ENCODE peak calls at places on chromosomes 6 and 20, in nine cellular contexts. R is AG09309; E is fibroblast of the conjunctiva; Z is GM04503; D is WTC11; M is ACHN; P is right cardiac atrium; F is activated CD4-positive, alpha-beta T cell treated with anti-CD3 and anti-CD28 coated beads for 48 hours; S is RWPE1. J is an unnamed sample.
A peak's percentile ranks its signal among the peaks of the same experiment; 100 is the strongest.

GRCh38 chr6:132937466-132937906 is 123.1 kb downstream of the RPS12 start:
- DNase-seq in E (peak; percentile 21), F (peak; percentile 38), P (no peak), S (peak; percentile 30), M (peak; percentile 56), Z (no peak), R (no peak), D (peak; percentile 62), J (no peak)

GRCh38 chr6:41441598-41442205 is 104.5 kb upstream of the FOXP4 start:
- DNase-seq in M (no peak), F (no peak), S (no peak), E (no peak), D (no peak), P (no peak), Z (no peak), R (no peak), J (no peak)

GRCh38 chr6:81751388-81752083 is 945 bp downstream of the TENT5A start:
- DNase-seq in M (no peak), E (no peak), P (peak; percentile 73), R (no peak), F (peak; percentile 43), Z (no peak), D (peak; percentile 44), S (no peak), J (peak; percentile 90)

GRCh38 chr6:31903957-31904356 is 2.1 kb upstream of the ZBTB12 start:
- DNase-seq in D (no peak), M (no peak), R (no peak), P (no peak), F (no peak), E (no peak), Z (no peak), S (no peak), J (no peak)

GRCh38 chr6:154686162-154686561 is 47.1 kb upstream of the SCAF8 start:
- DNase-seq in D (no peak), R (no peak), P (no peak), E (no peak), F (no peak), Z (no peak), M (no peak), S (no peak), J (no peak)

GRCh38 chr20:1895674-1896496 is 678 bp downstream of the SIRPA start:
- DNase-seq in E (no peak), F (no peak), P (peak; percentile 70), S (peak; percentile 44), D (peak; percentile 23), R (no peak), Z (no peak), M (no peak), J (peak; percentile 75)

GRCh38 chr6:166336847-166337246 is 5.5 kb downstream of the SFT2D1 start:
- DNase-seq in R (no peak), D (no peak), S (no peak), Z (no peak), P (no peak), M (no peak), E (no peak), F (no peak), J (no peak)

GRCh38 chr6:104595315-104595820 is 264.4 kb downstream of the HACE1 start:
- DNase-seq in Z (no peak), P (no peak), D (no peak), M (no peak), F (no peak), R (no peak), S (no peak), E (no peak), J (no peak)

GRCh38 chr6:134787261-134787871 is 162.5 kb downstream of the ALDH8A1 start:
- DNase-seq in P (no peak), F (no peak), D (no peak), M (peak; percentile 56), E (no peak), R (no peak), Z (peak; percentile 17), S (peak; percentile 85), J (no peak)

GRCh38 chr6:4270799-4271198 is 135.4 kb upstream of the ECI2 start:
- DNase-seq in R (peak; percentile 13), F (no peak), Z (peak; percentile 11), S (peak; percentile 61), D (no peak), P (no peak), M (no peak), E (no peak), J (no peak)

GRCh38 chr6:42783876-42784738 is 2.3 kb downstream of the BICRAL start:
- DNase-seq in M (peak; percentile 17), P (no peak), E (no peak), Z (no peak), D (no peak), S (no peak), F (no peak), R (no peak), J (no peak)

GRCh38 chr20:60031107-60031506 is 72.9 kb downstream of the CDH26 start:
- DNase-seq in S (no peak), Z (no peak), P (no peak), E (no peak), D (no peak), R (no peak), F (no peak), M (no peak), J (no peak)

GRCh38 chr20:40294175-40294574 is 394.9 kb downstream of the MAFB start:
- DNase-seq in M (no peak), Z (no peak), E (no peak), R (no peak), D (no peak), P (no peak), S (no peak), F (no peak), J (no peak)

GRCh38 chr6:148044921-148045320 is 297.7 kb upstream of the SASH1 start:
- DNase-seq in P (no peak), S (no peak), Z (no peak), E (no peak), R (no peak), F (no peak), D (no peak), M (no peak), J (no peak)

GRCh38 chr6:98828991-98829411 is 5.4 kb upstream of the POU3F2 start:
- DNase-seq in M (no peak), R (no peak), Z (no peak), D (peak; percentile 36), F (no peak), P (no peak), S (no peak), E (no peak), J (no peak)

GRCh38 chr20:44051661-44052000 is 135.4 kb downstream of the JPH2 start:
- DNase-seq in M (no peak), S (no peak), Z (no peak), R (no peak), E (no peak), D (no peak), F (no peak), P (no peak), J (peak; percentile 18)

GRCh38 chr6:40395066-40395697 is 192.0 kb downstream of the LRFN2 start:
- DNase-seq in F (no peak), R (no peak), S (no peak), E (no peak), M (no peak), Z (no peak), D (no peak), P (no peak), J (no peak)

GRCh38 chr6:161377116-161377515 is 103.3 kb upstream of the AGPAT4 start:
- DNase-seq in R (no peak), Z (no peak), D (no peak), M (no peak), P (no peak), E (no peak), F (no peak), S (no peak), J (no peak)

GRCh38 chr20:21125072-21125848 is 622 bp upstream of the KIZ start:
- DNase-seq in D (peak; percentile 14), R (no peak), Z (peak; percentile 28), E (no peak), S (no peak), M (peak; percentile 55), P (peak; percentile 47), F (no peak), J (no peak)

GRCh38 chr6:133312006-133312405 is 70.8 kb downstream of the EYA4 start:
- DNase-seq in R (no peak), F (no peak), Z (no peak), S (no peak), D (no peak), E (no peak), M (no peak), P (no peak), J (no peak)

GRCh38 chr6:149991838-149992237 is 28.1 kb downstream of the ULBP1 start:
- DNase-seq in R (no peak), M (no peak), S (no peak), P (no peak), E (no peak), F (no peak), Z (no peak), D (no peak), J (no peak)

GRCh38 chr6:3310710-3311109 is 52.0 kb downstream of the PSMG4 start:
- DNase-seq in D (no peak), M (no peak), R (no peak), E (no peak), Z (no peak), F (no peak), P (no peak), S (peak; percentile 30), J (no peak)

GRCh38 chr6:49515485-49516146 is 15.9 kb downstream of the GLYATL3 start:
- DNase-seq in P (no peak), Z (no peak), E (no peak), S (peak; percentile 34), M (no peak), F (no peak), R (no peak), D (no peak), J (no peak)

GRCh38 chr20:4717816-4718215 is 3.9 kb upstream of the PRND start:
- DNase-seq in R (no peak), F (no peak), Z (no peak), D (no peak), E (no peak), P (no peak), S (no peak), M (no peak), J (no peak)

GRCh38 chr20:63950701-63951397 is 5.4 kb downstream of the UCKL1 start:
- DNase-seq in R (no peak), Z (no peak), S (no peak), F (no peak), M (no peak), E (no peak), P (no peak), D (no peak), J (no peak)

GRCh38 chr6:12051861-12052368 is 39.8 kb downstream of the HIVEP1 start:
- DNase-seq in P (no peak), S (no peak), M (no peak), E (no peak), D (no peak), Z (no peak), R (peak; percentile 34), F (peak; percentile 59), J (no peak)

GRCh38 chr20:63238491-63239126 is 2.9 kb downstream of the BIRC7 start:
- DNase-seq in Z (no peak), F (no peak), D (no peak), M (no peak), P (no peak), S (no peak), E (no peak), R (no peak), J (no peak)

GRCh38 chr6:85455627-85456026 is 5.7 kb downstream of the NT5E start:
- DNase-seq in R (no peak), Z (no peak), E (no peak), D (no peak), S (no peak), M (no peak), P (no peak), F (no peak), J (no peak)

GRCh38 chr6:170098428-170099170 is 192.3 kb downstream of the DLL1 start:
- DNase-seq in M (no peak), Z (no peak), F (no peak), R (no peak), S (no peak), P (no peak), E (no peak), D (no peak), J (peak; percentile 33)

GRCh38 chr6:52953911-52954839 is 40.9 kb downstream of the GSTA4 start:
- DNase-seq in S (peak; percentile 16), Z (no peak), D (no peak), M (no peak), P (no peak), R (no peak), F (no peak), E (no peak), J (no peak)

GRCh38 chr20:45890997-45891983 is at the start of the genes CTSA and NEURL2:
- DNase-seq in Z (no peak), R (peak; percentile 62), D (peak; percentile 91), M (peak; percentile 86), P (peak; percentile 96), E (peak; percentile 85), S (peak; percentile 99), F (peak; percentile 90), J (peak; percentile 98)